ENCODE peak calls at places on chromosomes 12 and 14, in six cellular contexts. E is effector memory CD8-positive, alpha-beta T cell; T is NCI-H1092; Z is adrenal gland; J is left cardiac atrium; Y is AG08395. C is an unnamed sample.

GRCh38 chr14:106875503-106875902 is 1349.1 kb downstream of the TMEM121 start:
- DNase-seq in E (peak; percentile 24), Z (peak; percentile 21), T (no peak), Y (no peak), J (no peak), C (no peak)

GRCh38 chr14:42138406-42138805 is 531.7 kb downstream of the LRFN5 start:
- DNase-seq in E (no peak), Y (no peak), Z (no peak), T (no peak), J (no peak), C (no peak)

GRCh38 chr12:58455146-58455545 is 465.2 kb downstream of the LRIG3 start:
- DNase-seq in E (no peak), J (no peak), Z (no peak), Y (no peak), T (no peak), C (no peak)

GRCh38 chr14:68140111-68140741 is 320.6 kb downstream of the RAD51B start:
- DNase-seq in T (peak; percentile 22), Y (peak; percentile 78), J (peak; percentile 25), Z (peak; percentile 75), E (no peak), C (peak; percentile 20)

GRCh38 chr12:78260976-78261375 is 430.3 kb downstream of the NAV3 start:
- DNase-seq in T (no peak), J (no peak), Y (no peak), E (no peak), Z (no peak), C (no peak)

GRCh38 chr12:10101648-10102220 is 2.9 kb upstream of the CLEC1A start:
- DNase-seq in T (no peak), Z (no peak), E (no peak), Y (no peak), J (no peak), C (no peak)

GRCh38 chr12:109492371-109492770 is 14.9 kb downstream of the UBE3B start:
- DNase-seq in J (no peak), Y (no peak), E (no peak), T (no peak), Z (no peak), C (no peak)

GRCh38 chr12:124992874-124993567 is 424 bp upstream of the BRI3BP start:
- DNase-seq in J (no peak), Z (no peak), E (peak; percentile 76), Y (no peak), T (peak; percentile 75), C (peak; percentile 65)

GRCh38 chr12:124496584-124496983 is 70.8 kb downstream of the NCOR2 start:
- DNase-seq in Y (peak; percentile 58), J (no peak), Z (no peak), T (no peak), E (no peak), C (no peak)

GRCh38 chr12:58566599-58566998 is 353.7 kb downstream of the LRIG3 start:
- DNase-seq in J (no peak), E (no peak), Y (peak; percentile 59), Z (no peak), T (no peak), C (no peak)

GRCh38 chr14:81220488-81220766 is 332 bp downstream of the GTF2A1 start:
- DNase-seq in E (no peak), Y (no peak), J (no peak), T (peak; percentile 47), Z (no peak), C (no peak)

GRCh38 chr14:64717870-64718269 is 13.6 kb downstream of the PLEKHG3 start:
- DNase-seq in T (no peak), Y (no peak), Z (peak; percentile 19), E (no peak), J (no peak), C (peak; percentile 62)

GRCh38 chr14:28412076-28412475 is 354.5 kb upstream of the FOXG1 start:
- DNase-seq in T (no peak), E (no peak), J (no peak), Z (no peak), Y (no peak), C (no peak)

GRCh38 chr12:53066594-53066978 is 12.6 kb downstream of the SPRYD3 start:
- DNase-seq in Z (no peak), Y (no peak), T (no peak), J (no peak), E (no peak), C (no peak)

GRCh38 chr12:49482095-49483051 is 56.5 kb upstream of the KCNH3 start:
- DNase-seq in Y (no peak), E (no peak), J (no peak), T (no peak), Z (no peak), C (peak; percentile 9)

GRCh38 chr14:23538785-23539184 is 12.8 kb downstream of the ZFHX2 start:
- DNase-seq in E (no peak), Y (peak; percentile 71), Z (peak; percentile 15), T (peak; percentile 27), J (no peak), C (no peak)

GRCh38 chr12:48977290-48978281 is 536 bp upstream of the WNT1 start:
- DNase-seq in Z (peak; percentile 65), E (peak; percentile 84), J (peak; percentile 81), Y (peak; percentile 59), T (no peak), C (peak; percentile 50)

GRCh38 chr14:99035712-99036593 is 236.0 kb downstream of the BCL11B start:
- DNase-seq in J (peak; percentile 89), Y (peak; percentile 98), T (no peak), Z (peak; percentile 79), E (no peak), C (peak; percentile 84)

GRCh38 chr12:59036341-59036740 is 116.0 kb upstream of the LRIG3 start:
- DNase-seq in E (no peak), Y (no peak), J (no peak), Z (no peak), T (no peak), C (no peak)

GRCh38 chr14:70808402-70809237 is 693 bp downstream of the MAP3K9 start:
- DNase-seq in T (no peak), E (no peak), Z (peak; percentile 33), J (peak; percentile 44), Y (no peak), C (peak; percentile 50)

GRCh38 chr14:54659365-54659764 is 92.4 kb downstream of the SAMD4A start:
- DNase-seq in T (no peak), E (no peak), J (no peak), Z (no peak), Y (no peak), C (no peak)

C was measured in thyroid gland.